ENCODE peak calls at places on chromosomes 1 and 21, in five cellular contexts. One of them, this sample, is unnamed.

GRCh38 chr1:19923953-19924346 is 533 bp upstream of the PLA2G2E start:
- DNase-seq in cerebellum: no peak
- DNase-seq in BJ: no peak
- DNase-seq in GM18507: no peak
- DNase-seq in T47D: no peak
- DNase-seq in this sample: no peak

GRCh38 chr1:22597996-22598395 is 34.7 kb downstream of the EPHA8 start:
- DNase-seq in cerebellum: no peak
- DNase-seq in BJ: no peak
- DNase-seq in GM18507: no peak
- DNase-seq in T47D: no peak
- DNase-seq in this sample: no peak

GRCh38 chr1:9361630-9362256 is 69.0 kb downstream of the SPSB1 start:
- DNase-seq in cerebellum: no peak
- DNase-seq in BJ: no peak
- DNase-seq in GM18507: no peak
- DNase-seq in T47D: no peak
- DNase-seq in this sample: no peak

GRCh38 chr1:105436589-105437259 is 1619.8 kb upstream of the PRMT6 start:
- DNase-seq in cerebellum: no peak
- DNase-seq in BJ: no peak
- DNase-seq in GM18507: no peak
- DNase-seq in T47D: no peak
- DNase-seq in this sample: no peak

GRCh38 chr21:36478207-36478701 is 1.7 kb downstream of the CLDN14 start:
- DNase-seq in cerebellum: no peak
- DNase-seq in BJ: peak; percentile 66
- DNase-seq in GM18507: no peak
- DNase-seq in T47D: no peak
- DNase-seq in this sample: no peak

GRCh38 chr1:2449636-2450454 is 26.2 kb upstream of the PLCH2 start:
- DNase-seq in cerebellum: no peak
- DNase-seq in BJ: no peak
- DNase-seq in GM18507: no peak
- DNase-seq in T47D: no peak
- DNase-seq in this sample: no peak

GRCh38 chr1:82246050-82246449 is 445.3 kb downstream of the ADGRL2 start:
- DNase-seq in cerebellum: no peak
- DNase-seq in BJ: no peak
- DNase-seq in GM18507: no peak
- DNase-seq in T47D: no peak
- DNase-seq in this sample: no peak

GRCh38 chr21:44093761-44094160 is 13.4 kb upstream of the PWP2 start:
- DNase-seq in cerebellum: no peak
- DNase-seq in BJ: no peak
- DNase-seq in GM18507: no peak
- DNase-seq in T47D: no peak
- DNase-seq in this sample: no peak

GRCh38 chr1:118661769-118662320 is 326.3 kb downstream of the TBX15 start:
- DNase-seq in cerebellum: no peak
- DNase-seq in BJ: no peak
- DNase-seq in GM18507: no peak
- DNase-seq in T47D: no peak
- DNase-seq in this sample: no peak

GRCh38 chr21:33325222-33326067 is 675 bp downstream of the IFNAR1 start:
- DNase-seq in cerebellum: peak; percentile 52
- DNase-seq in BJ: peak; percentile 42
- DNase-seq in GM18507: no peak
- DNase-seq in T47D: peak; percentile 16
- DNase-seq in this sample: peak; percentile 83

GRCh38 chr1:17236779-17237601 is 11.9 kb upstream of the PADI3 start:
- DNase-seq in cerebellum: peak; percentile 75
- DNase-seq in BJ: peak; percentile 28
- DNase-seq in GM18507: peak; percentile 68
- DNase-seq in T47D: peak; percentile 59
- DNase-seq in this sample: peak; percentile 79

GRCh38 chr1:36516372-36517018 is 33.8 kb upstream of the CSF3R start:
- DNase-seq in cerebellum: peak; percentile 31
- DNase-seq in BJ: no peak
- DNase-seq in GM18507: peak; percentile 56
- DNase-seq in T47D: peak; percentile 66
- DNase-seq in this sample: peak; percentile 15

GRCh38 chr1:51945591-51945990 is 44.9 kb downstream of the RAB3B start:
- DNase-seq in cerebellum: no peak
- DNase-seq in BJ: no peak
- DNase-seq in GM18507: no peak
- DNase-seq in T47D: no peak
- DNase-seq in this sample: peak; percentile 33

GRCh38 chr21:14982336-14982735 is 82.5 kb downstream of the NRIP1 start:
- DNase-seq in cerebellum: no peak
- DNase-seq in BJ: no peak
- DNase-seq in GM18507: no peak
- DNase-seq in T47D: no peak
- DNase-seq in this sample: no peak

GRCh38 chr1:201063190-201063544 is 39.7 kb upstream of the KIF21B start:
- DNase-seq in cerebellum: no peak
- DNase-seq in BJ: no peak
- DNase-seq in GM18507: no peak
- DNase-seq in T47D: no peak
- DNase-seq in this sample: no peak

GRCh38 chr1:45304311-45305081 is 22.2 kb upstream of the HPDL start:
- DNase-seq in cerebellum: no peak
- DNase-seq in BJ: no peak
- DNase-seq in GM18507: no peak
- DNase-seq in T47D: no peak
- DNase-seq in this sample: no peak

GRCh38 chr1:67148516-67149178 is 13.9 kb upstream of the C1orf141 start:
- DNase-seq in cerebellum: no peak
- DNase-seq in BJ: no peak
- DNase-seq in GM18507: no peak
- DNase-seq in T47D: no peak
- DNase-seq in this sample: no peak

GRCh38 chr1:7783178-7783711 is 846 bp upstream of the PER3 start:
- DNase-seq in cerebellum: no peak
- DNase-seq in BJ: no peak
- DNase-seq in GM18507: peak; percentile 15
- DNase-seq in T47D: peak; percentile 43
- DNase-seq in this sample: peak; percentile 61

GRCh38 chr1:50450861-50451653 is 27.8 kb upstream of the DMRTA2 start:
- DNase-seq in cerebellum: no peak
- DNase-seq in BJ: no peak
- DNase-seq in GM18507: no peak
- DNase-seq in T47D: no peak
- DNase-seq in this sample: no peak

GRCh38 chr1:173341307-173341706 is 134.2 kb upstream of the TNFSF4 start:
- DNase-seq in cerebellum: no peak
- DNase-seq in BJ: peak; percentile 58
- DNase-seq in GM18507: no peak
- DNase-seq in T47D: no peak
- DNase-seq in this sample: no peak

GRCh38 chr1:62247391-62248168 is 52.9 kb downstream of the L1TD1 start:
- DNase-seq in cerebellum: peak; percentile 38
- DNase-seq in BJ: no peak
- DNase-seq in GM18507: no peak
- DNase-seq in T47D: no peak
- DNase-seq in this sample: no peak

GRCh38 chr1:240562111-240562590 is 49.8 kb downstream of the GREM2 start:
- DNase-seq in cerebellum: no peak
- DNase-seq in BJ: no peak
- DNase-seq in GM18507: no peak
- DNase-seq in T47D: no peak
- DNase-seq in this sample: no peak

GRCh38 chr21:45826733-45827692 is 154.6 kb upstream of the COL6A1 start:
- DNase-seq in cerebellum: no peak
- DNase-seq in BJ: no peak
- DNase-seq in GM18507: peak; percentile 22
- DNase-seq in T47D: no peak
- DNase-seq in this sample: no peak

GRCh38 chr1:234925440-234926251 is 203.0 kb downstream of the TOMM20 start:
- DNase-seq in cerebellum: no peak
- DNase-seq in BJ: peak; percentile 99
- DNase-seq in GM18507: no peak
- DNase-seq in T47D: peak; percentile 49
- DNase-seq in this sample: peak; percentile 40

GRCh38 chr1:220878223-220879081 is 791 bp upstream of the HLX start:
- DNase-seq in cerebellum: no peak
- DNase-seq in BJ: no peak
- DNase-seq in GM18507: no peak
- DNase-seq in T47D: no peak
- DNase-seq in this sample: no peak